ENCODE peak calls at places on chromosomes 11 and 22, in seven cellular contexts. P is lower lobe of right lung, K is HCEC 1CT, D is NCI-H1105 treated with DMSO at 0.1 percent for 48 hours, B is nephron progenitor cell, F is IMR-90, V is HS-27A. L is an unnamed sample.

GRCh38 chr11:705646-706438 is at the start of gene EPS8L2:
- DNase-seq in D (no peak), P (peak), K (no peak), B (peak), F (no peak), V (no peak), L (no peak)

GRCh38 chr22:20247010-20247505 is 21.1 kb downstream of the RTN4R start:
- DNase-seq in B (peak), F (peak), P (no peak), V (no peak), D (no peak), K (peak), L (no peak)

GRCh38 chr22:23888615-23889401 is 5.4 kb upstream of the MIF start:
- DNase-seq in F (peak), D (no peak), P (no peak), V (peak), B (no peak), K (peak), L (no peak)

GRCh38 chr11:10351768-10352641 is 47.1 kb downstream of the ADM start:
- DNase-seq in P (no peak), B (no peak), F (peak), K (peak), V (no peak), D (no peak), L (peak)

GRCh38 chr11:83521647-83522596 is 235.8 kb upstream of the CCDC90B start:
- DNase-seq in D (peak), F (peak), K (peak), V (no peak), P (no peak), B (no peak), L (peak)

GRCh38 chr11:131796089-131796488 is 425.7 kb downstream of the NTM start:
- DNase-seq in K (no peak), V (no peak), P (no peak), D (no peak), B (no peak), F (no peak), L (no peak)

GRCh38 chr11:10622957-10623787 is 54.7 kb upstream of the LYVE1 start:
- DNase-seq in D (no peak), F (no peak), P (no peak), K (no peak), V (no peak), B (no peak), L (no peak)

GRCh38 chr11:81476345-81476744 is 1257.3 kb downstream of the FAM181B start:
- DNase-seq in D (no peak), F (no peak), K (no peak), B (no peak), P (no peak), V (no peak), L (no peak)

GRCh38 chr11:130421697-130422096 is 6.7 kb downstream of the ADAMTS8 start:
- DNase-seq in F (no peak), D (no peak), P (no peak), V (no peak), K (no peak), B (no peak), L (no peak)

GRCh38 chr11:72850832-72851231 is 36.6 kb downstream of the ATG16L2 start:
- DNase-seq in K (no peak), V (no peak), D (no peak), B (no peak), F (no peak), P (no peak), L (no peak)

GRCh38 chr11:85845052-85845631 is 10.0 kb upstream of the CCDC83 start:
- DNase-seq in D (no peak), K (peak), P (no peak), F (peak), V (no peak), B (no peak), L (no peak)

GRCh38 chr22:17154971-17155370 is 4.1 kb downstream of the HDHD5 start:
- DNase-seq in D (no peak), V (no peak), B (no peak), K (peak), F (no peak), P (no peak), L (no peak)